ENCODE peak calls at places on chromosomes 16 and 17, in ten cellular contexts. H is COR-L47; D is neural progenitor cell; L is fibroblast of pulmonary artery; P is fibroblast of lung; G is NCI-H1930; R is stimulated activated CD4-positive, alpha-beta T cell treated with anti-CD3 and anti-CD28 coated beads, Interleukin-2, amount 100 ng/mL, for 24 hours; I is DMS79; B is tibial nerve; Y is ovary. F is an unnamed sample.

GRCh38 chr17:75909051-75909811 is 4.5 kb upstream of the MRPL38 start:
- DNase-seq in P (no peak), D (no peak), I (peak), G (no peak), Y (no peak), R (no peak), L (no peak), H (peak), B (no peak), F (no peak)

GRCh38 chr17:12815642-12816141 is 26.4 kb downstream of the ARHGAP44 start:
- DNase-seq in G (no peak), R (no peak), B (no peak), P (no peak), I (no peak), H (no peak), L (no peak), Y (no peak), D (no peak), F (no peak)

GRCh38 chr16:17327671-17328335 is 143.0 kb downstream of the XYLT1 start:
- DNase-seq in G (no peak), D (no peak), L (no peak), R (no peak), H (no peak), I (peak), Y (no peak), P (no peak), B (no peak), F (no peak)

GRCh38 chr17:76554131-76554530 is 14.3 kb downstream of the PRCD start:
- DNase-seq in B (no peak), P (no peak), I (no peak), H (no peak), D (no peak), Y (no peak), L (no peak), G (no peak), R (no peak), F (no peak)

GRCh38 chr17:57442401-57442823 is 186.1 kb downstream of the MSI2 start:
- DNase-seq in R (no peak), Y (peak), D (no peak), B (no peak), P (peak), I (no peak), G (no peak), H (no peak), L (peak), F (peak)

GRCh38 chr17:78356163-78356713 is 3.6 kb downstream of the SOCS3 start:
- DNase-seq in I (no peak), H (no peak), B (no peak), D (peak), L (peak), Y (no peak), R (peak), G (no peak), P (peak), F (peak)

GRCh38 chr17:59427996-59428395 is 96.5 kb downstream of the YPEL2 start:
- DNase-seq in Y (no peak), D (no peak), I (no peak), L (peak), R (no peak), P (no peak), H (no peak), B (no peak), G (no peak), F (peak)

GRCh38 chr17:1649116-1649843 is 386 bp downstream of the RILP start:
- DNase-seq in L (peak), D (peak), G (peak), B (peak), P (peak), I (no peak), R (peak), H (no peak), Y (peak), F (peak)

GRCh38 chr16:84115919-84116719 is 623 bp downstream of the MBTPS1 start:
- DNase-seq in D (no peak), R (peak), G (no peak), L (peak), Y (no peak), I (no peak), H (no peak), B (no peak), P (peak), F (no peak)

GRCh38 chr16:85718682-85719081 is 29.9 kb upstream of the GINS2 start:
- DNase-seq in R (peak), G (no peak), I (no peak), H (peak), P (no peak), B (no peak), D (peak), Y (no peak), L (no peak), F (no peak)